ENCODE peak calls at places on chromosomes 3 and 15, in nine cellular contexts. One of them, this sample, is unnamed.
A peak's percentile ranks its signal among the peaks of the same experiment; 100 is the strongest.

GRCh38 chr15:31366169-31366734 is 39.6 kb downstream of the KLF13 start:
- DNase-seq in GM23338: peak; percentile 54
- DNase-seq in WTC11: no peak
- DNase-seq in H9: peak; percentile 59
- DNase-seq in fibroblast of pulmonary artery: peak; percentile 44
- DNase-seq in psoas muscle: peak; percentile 84
- DNase-seq in heart left ventricle: no peak
- DNase-seq in left lung: no peak
- DNase-seq in RWPE1: no peak
- DNase-seq in this sample: no peak

GRCh38 chr3:197024881-197025735 is 4.5 kb downstream of the MELTF start:
- DNase-seq in heart left ventricle: no peak
- DNase-seq in GM23338: no peak
- DNase-seq in psoas muscle: no peak
- DNase-seq in H9: no peak
- DNase-seq in RWPE1: no peak
- DNase-seq in WTC11: no peak
- DNase-seq in fibroblast of pulmonary artery: no peak
- DNase-seq in left lung: no peak
- DNase-seq in this sample: no peak

GRCh38 chr3:13141991-13142412 is 68.8 kb upstream of the IQSEC1 start:
- DNase-seq in GM23338: peak; percentile 92
- DNase-seq in RWPE1: peak; percentile 50
- DNase-seq in psoas muscle: no peak
- DNase-seq in left lung: no peak
- DNase-seq in fibroblast of pulmonary artery: peak; percentile 48
- DNase-seq in WTC11: peak; percentile 84
- DNase-seq in H9: peak; percentile 74
- DNase-seq in heart left ventricle: no peak
- DNase-seq in this sample: no peak

GRCh38 chr3:29186982-29187718 is 93.7 kb upstream of the RBMS3 start:
- DNase-seq in H9: no peak
- DNase-seq in fibroblast of pulmonary artery: peak; percentile 75
- DNase-seq in heart left ventricle: no peak
- DNase-seq in RWPE1: peak; percentile 82
- DNase-seq in GM23338: no peak
- DNase-seq in psoas muscle: no peak
- DNase-seq in WTC11: no peak
- DNase-seq in left lung: no peak
- DNase-seq in this sample: no peak

GRCh38 chr3:159829056-159829995 is 159.3 kb upstream of the IL12A start:
- DNase-seq in psoas muscle: peak; percentile 70
- DNase-seq in heart left ventricle: no peak
- DNase-seq in H9: no peak
- DNase-seq in RWPE1: peak; percentile 83
- DNase-seq in WTC11: no peak
- DNase-seq in fibroblast of pulmonary artery: peak; percentile 77
- DNase-seq in left lung: no peak
- DNase-seq in GM23338: no peak
- DNase-seq in this sample: no peak

GRCh38 chr3:115348951-115349745 is 202.1 kb upstream of the ZBTB20 start:
- DNase-seq in RWPE1: no peak
- DNase-seq in fibroblast of pulmonary artery: no peak
- DNase-seq in left lung: no peak
- DNase-seq in heart left ventricle: no peak
- DNase-seq in H9: no peak
- DNase-seq in WTC11: no peak
- DNase-seq in GM23338: no peak
- DNase-seq in psoas muscle: no peak
- DNase-seq in this sample: no peak

GRCh38 chr15:39404767-39405173 is 176.1 kb upstream of the THBS1 start:
- DNase-seq in heart left ventricle: no peak
- DNase-seq in psoas muscle: no peak
- DNase-seq in fibroblast of pulmonary artery: peak; percentile 97
- DNase-seq in GM23338: no peak
- DNase-seq in H9: no peak
- DNase-seq in WTC11: no peak
- DNase-seq in RWPE1: peak; percentile 87
- DNase-seq in left lung: no peak
- DNase-seq in this sample: no peak

GRCh38 chr3:23127196-23127595 is 75.9 kb upstream of the UBE2E2 start:
- DNase-seq in fibroblast of pulmonary artery: no peak
- DNase-seq in RWPE1: no peak
- DNase-seq in left lung: no peak
- DNase-seq in H9: no peak
- DNase-seq in psoas muscle: no peak
- DNase-seq in heart left ventricle: no peak
- DNase-seq in WTC11: no peak
- DNase-seq in GM23338: no peak
- DNase-seq in this sample: no peak

GRCh38 chr15:68347392-68347791 is 69.8 kb downstream of the FEM1B start:
- DNase-seq in fibroblast of pulmonary artery: peak; percentile 50
- DNase-seq in heart left ventricle: no peak
- DNase-seq in GM23338: no peak
- DNase-seq in RWPE1: no peak
- DNase-seq in WTC11: no peak
- DNase-seq in left lung: no peak
- DNase-seq in psoas muscle: no peak
- DNase-seq in H9: no peak
- DNase-seq in this sample: no peak

GRCh38 chr3:152355744-152356665 is 87.3 kb downstream of the MBNL1 start:
- DNase-seq in GM23338: no peak
- DNase-seq in left lung: no peak
- DNase-seq in psoas muscle: peak; percentile 38
- DNase-seq in fibroblast of pulmonary artery: peak; percentile 36
- DNase-seq in heart left ventricle: no peak
- DNase-seq in WTC11: no peak
- DNase-seq in RWPE1: no peak
- DNase-seq in H9: no peak
- DNase-seq in this sample: no peak

GRCh38 chr3:124620600-124621063 is 109.6 kb upstream of the UMPS start:
- DNase-seq in psoas muscle: no peak
- DNase-seq in heart left ventricle: peak; percentile 32
- DNase-seq in H9: no peak
- DNase-seq in WTC11: no peak
- DNase-seq in left lung: no peak
- DNase-seq in GM23338: no peak
- DNase-seq in fibroblast of pulmonary artery: peak; percentile 36
- DNase-seq in RWPE1: no peak
- DNase-seq in this sample: no peak

GRCh38 chr3:121998588-121999473 is 23.2 kb downstream of the ILDR1 start:
- DNase-seq in H9: no peak
- DNase-seq in WTC11: no peak
- DNase-seq in heart left ventricle: no peak
- DNase-seq in GM23338: no peak
- DNase-seq in left lung: no peak
- DNase-seq in RWPE1: no peak
- DNase-seq in fibroblast of pulmonary artery: no peak
- DNase-seq in psoas muscle: no peak
- DNase-seq in this sample: no peak

GRCh38 chr15:52294881-52295420 is 653 bp downstream of the MYO5C start:
- DNase-seq in psoas muscle: no peak
- DNase-seq in RWPE1: peak; percentile 5
- DNase-seq in WTC11: no peak
- DNase-seq in heart left ventricle: no peak
- DNase-seq in GM23338: peak; percentile 40
- DNase-seq in fibroblast of pulmonary artery: no peak
- DNase-seq in H9: no peak
- DNase-seq in left lung: no peak
- DNase-seq in this sample: no peak

GRCh38 chr15:26212109-26212508 is 349.0 kb upstream of the ATP10A start:
- DNase-seq in RWPE1: no peak
- DNase-seq in psoas muscle: no peak
- DNase-seq in GM23338: no peak
- DNase-seq in WTC11: no peak
- DNase-seq in heart left ventricle: no peak
- DNase-seq in left lung: no peak
- DNase-seq in H9: no peak
- DNase-seq in fibroblast of pulmonary artery: no peak
- DNase-seq in this sample: no peak

GRCh38 chr3:19272296-19272695 is 124.0 kb downstream of the KCNH8 start:
- DNase-seq in RWPE1: no peak
- DNase-seq in H9: no peak
- DNase-seq in left lung: no peak
- DNase-seq in heart left ventricle: no peak
- DNase-seq in psoas muscle: no peak
- DNase-seq in WTC11: no peak
- DNase-seq in GM23338: no peak
- DNase-seq in fibroblast of pulmonary artery: no peak
- DNase-seq in this sample: no peak

GRCh38 chr3:10703875-10704274 is 112.2 kb upstream of the SLC6A11 start:
- DNase-seq in fibroblast of pulmonary artery: peak; percentile 16
- DNase-seq in left lung: no peak
- DNase-seq in WTC11: peak; percentile 70
- DNase-seq in heart left ventricle: no peak
- DNase-seq in GM23338: peak; percentile 84
- DNase-seq in psoas muscle: no peak
- DNase-seq in RWPE1: no peak
- DNase-seq in H9: peak; percentile 82
- DNase-seq in this sample: no peak
- TF ChIP-seq CTCF in fibroblast of pulmonary artery: peak; percentile 11
- TF ChIP-seq CTCF in left lung: no peak
- TF ChIP-seq CTCF in WTC11: peak; percentile 38
- TF ChIP-seq CTCF in heart left ventricle: no peak
- TF ChIP-seq CTCF in GM23338: peak; percentile 93
- TF ChIP-seq CTCF in psoas muscle: no peak
- TF ChIP-seq CTCF in RWPE1: no peak
- TF ChIP-seq CTCF in H9: peak; percentile 76
- TF ChIP-seq CTCF in this sample: no peak

DNA sequence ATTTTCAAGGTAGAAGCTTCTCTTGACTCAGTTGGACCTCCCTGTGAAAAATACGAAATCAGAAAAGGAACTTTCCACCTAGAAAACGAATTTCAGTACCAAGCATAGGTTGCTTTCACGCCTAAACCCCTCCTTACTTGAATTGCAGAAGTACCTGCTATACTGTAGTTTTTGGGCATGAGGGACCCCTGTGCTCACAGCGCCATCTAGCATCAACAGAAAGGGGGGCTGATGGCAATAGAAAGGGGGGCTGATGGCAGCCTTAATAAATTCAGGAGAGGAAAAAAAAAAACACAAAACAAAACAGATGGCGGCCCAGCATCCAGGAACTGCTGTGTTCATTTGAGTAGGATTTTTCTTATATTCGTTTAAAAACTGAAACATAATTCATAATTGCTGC is 96.7 kb downstream of the NPAP1 start:
- DNase-seq in left lung: no peak
- DNase-seq in WTC11: peak; percentile 51
- DNase-seq in RWPE1: no peak
- DNase-seq in fibroblast of pulmonary artery: no peak
- DNase-seq in psoas muscle: no peak
- DNase-seq in GM23338: peak; percentile 86
- DNase-seq in heart left ventricle: no peak
- DNase-seq in H9: peak; percentile 55
- DNase-seq in this sample: no peak
- TF ChIP-seq CTCF in left lung: no peak
- TF ChIP-seq CTCF in WTC11: peak; percentile 12
- TF ChIP-seq CTCF in RWPE1: no peak
- TF ChIP-seq CTCF in fibroblast of pulmonary artery: no peak
- TF ChIP-seq CTCF in psoas muscle: no peak
- TF ChIP-seq CTCF in GM23338: peak; percentile 79
- TF ChIP-seq CTCF in heart left ventricle: no peak
- TF ChIP-seq CTCF in H9: peak; percentile 63
- TF ChIP-seq CTCF in this sample: no peak

DNA sequence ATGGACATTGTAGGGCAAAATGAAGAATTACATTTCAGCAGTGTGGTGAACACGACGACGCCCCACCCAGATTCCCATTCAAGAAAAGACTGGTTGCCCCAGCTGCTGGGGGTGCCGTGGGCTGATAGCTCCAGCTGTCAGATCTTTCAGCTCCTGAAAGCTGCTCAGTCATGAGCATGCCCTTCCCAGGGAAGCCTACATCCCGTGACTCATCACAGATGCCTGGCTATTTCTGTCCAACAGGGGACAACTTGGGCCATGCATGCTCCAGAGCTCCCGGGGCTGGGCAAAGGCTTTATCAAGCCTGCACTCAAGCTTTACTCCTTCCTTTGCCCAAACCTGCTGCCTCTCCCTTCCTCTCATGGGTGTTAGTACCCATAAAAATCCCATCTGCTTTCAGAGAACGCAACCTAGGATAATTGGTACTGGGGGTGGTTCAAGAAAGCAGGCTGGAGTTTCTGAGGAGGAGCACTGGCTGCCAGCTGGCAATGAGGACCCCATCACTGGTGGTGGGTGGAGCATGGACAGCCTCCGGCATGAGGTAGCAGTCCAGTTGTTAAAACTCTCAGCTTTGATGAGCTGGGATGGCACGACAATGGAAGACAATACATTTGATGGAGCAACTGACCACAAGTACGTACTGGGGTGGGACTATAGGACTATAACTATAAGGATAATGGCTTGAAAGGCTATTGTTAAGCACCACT is 16.4 kb upstream of the ST8SIA2 start:
- DNase-seq in psoas muscle: no peak
- DNase-seq in fibroblast of pulmonary artery: no peak
- DNase-seq in WTC11: no peak
- DNase-seq in left lung: no peak
- DNase-seq in RWPE1: no peak
- DNase-seq in GM23338: no peak
- DNase-seq in heart left ventricle: peak; percentile 63
- DNase-seq in H9: no peak
- DNase-seq in this sample: no peak
- TF ChIP-seq CTCF in psoas muscle: no peak
- TF ChIP-seq CTCF in fibroblast of pulmonary artery: no peak
- TF ChIP-seq CTCF in WTC11: no peak
- TF ChIP-seq CTCF in left lung: no peak
- TF ChIP-seq CTCF in RWPE1: no peak
- TF ChIP-seq CTCF in GM23338: no peak
- TF ChIP-seq CTCF in heart left ventricle: no peak
- TF ChIP-seq CTCF in H9: no peak
- TF ChIP-seq CTCF in this sample: no peak

DNA sequence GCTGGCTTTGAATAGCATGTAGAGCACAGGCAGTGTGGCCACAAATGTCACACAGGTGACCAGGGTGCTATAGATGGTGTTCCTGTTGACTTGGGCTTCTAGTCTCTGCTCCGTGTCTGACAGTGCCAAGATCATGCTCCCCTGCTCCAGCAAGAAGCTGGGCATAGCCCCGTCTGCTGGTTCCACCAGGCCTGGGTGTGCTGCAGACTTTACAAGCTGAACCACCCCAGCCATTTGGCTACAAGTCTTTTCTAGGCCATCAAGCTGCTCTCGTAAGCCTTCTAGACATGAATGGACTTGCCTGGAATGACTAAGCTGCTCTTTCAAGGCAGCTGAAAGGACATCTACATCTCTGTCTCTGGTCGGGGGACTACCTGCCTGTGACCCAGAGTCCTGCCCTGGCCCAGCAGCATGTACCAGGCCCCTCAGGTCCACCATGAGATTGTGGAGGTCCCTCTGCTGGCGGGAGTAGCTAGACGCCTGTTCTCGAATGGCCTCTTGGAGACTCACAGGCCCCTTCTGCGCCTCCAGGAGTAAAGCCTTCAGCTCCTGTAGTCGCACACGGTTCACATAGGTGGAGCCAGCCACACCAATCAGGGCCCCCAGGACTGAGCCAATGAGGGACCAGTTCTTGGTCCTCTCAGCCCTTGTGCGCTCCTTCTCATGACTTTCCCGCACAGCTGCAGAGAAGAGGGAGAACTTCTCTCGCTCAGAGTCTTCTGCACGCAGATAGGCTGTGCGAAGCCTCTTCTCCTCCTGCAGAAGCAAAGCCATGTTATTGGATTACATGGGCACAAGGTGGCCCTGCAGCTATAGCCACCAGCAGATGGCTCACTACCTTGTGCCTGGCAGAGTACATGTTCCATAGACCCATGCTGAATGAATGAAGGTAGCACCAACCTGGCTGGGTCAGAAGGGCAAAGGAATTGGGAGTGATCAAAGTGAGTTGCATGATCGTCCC is 2.8 kb upstream of the PLXNB1 start:
- DNase-seq in heart left ventricle: no peak
- DNase-seq in H9: peak; percentile 94
- DNase-seq in psoas muscle: no peak
- DNase-seq in RWPE1: peak; percentile 73
- DNase-seq in left lung: no peak
- DNase-seq in fibroblast of pulmonary artery: no peak
- DNase-seq in GM23338: peak; percentile 92
- DNase-seq in WTC11: peak; percentile 75
- DNase-seq in this sample: no peak
- TF ChIP-seq CTCF in heart left ventricle: no peak
- TF ChIP-seq CTCF in H9: peak; percentile 55
- TF ChIP-seq CTCF in psoas muscle: no peak
- TF ChIP-seq CTCF in RWPE1: peak; percentile 37
- TF ChIP-seq CTCF in left lung: no peak
- TF ChIP-seq CTCF in fibroblast of pulmonary artery: peak; percentile 10
- TF ChIP-seq CTCF in GM23338: peak; percentile 68
- TF ChIP-seq CTCF in WTC11: no peak
- TF ChIP-seq CTCF in this sample: no peak